ENCODE peak calls at places on chromosomes 11 and 22, in four cellular contexts. A is neural progenitor cell, O is progenitor cell of endocrine pancreas, C is GM10248. S is an unnamed sample.
A peak's percentile ranks its signal among the peaks of the same experiment; 100 is the strongest.

GRCh38 chr11:23233075-23233474 is 372.8 kb upstream of the CCDC179 start:
- DNase-seq in O (no peak), A (no peak), C (no peak), S (no peak)

GRCh38 chr11:69760319-69760718 is 14.8 kb downstream of the FGF4 start:
- DNase-seq in A (no peak), O (no peak), C (no peak), S (no peak)

GRCh38 chr11:126628790-126629621 is 273.5 kb downstream of the ST3GAL4 start:
- DNase-seq in C (no peak), A (no peak), O (no peak), S (no peak)

GRCh38 chr22:19075404-19075803 is 46.8 kb downstream of the DGCR2 start:
- DNase-seq in A (no peak), O (no peak), C (no peak), S (no peak)

GRCh38 chr22:40498454-40499186 is 128.2 kb downstream of the SGSM3 start:
- DNase-seq in O (no peak), C (no peak), A (no peak), S (peak; percentile 67)

GRCh38 chr11:64232182-64233018 is 2.0 kb upstream of the VEGFB start:
- DNase-seq in O (no peak), A (no peak), C (no peak), S (no peak)

GRCh38 chr11:119650251-119650650 is 78.7 kb downstream of the NECTIN1 start:
- DNase-seq in C (no peak), A (no peak), O (no peak), S (no peak)

GRCh38 chr11:82738116-82738515 is 4.5 kb upstream of the FAM181B start:
- DNase-seq in O (no peak), C (no peak), A (peak; percentile 64), S (no peak)

GRCh38 chr11:2072551-2073261 is 66.5 kb downstream of the IGF2 start:
- DNase-seq in A (no peak), O (no peak), C (peak; percentile 13), S (no peak)

GRCh38 chr11:64643927-64644326 is 52.9 kb downstream of the SLC22A12 start:
- DNase-seq in A (no peak), O (no peak), C (no peak), S (no peak)

GRCh38 chr11:850777-851762 is 8.4 kb downstream of the TSPAN4 start:
- DNase-seq in O (no peak), C (no peak), A (peak; percentile 77), S (no peak)

GRCh38 chr11:74487875-74488274 is 5.6 kb downstream of the LIPT2 start:
- DNase-seq in C (no peak), O (no peak), A (peak; percentile 21), S (peak; percentile 63)

GRCh38 chr11:12430912-12431311 is 53.5 kb downstream of the PARVA start:
- DNase-seq in A (no peak), O (no peak), C (no peak), S (peak; percentile 64)

GRCh38 chr11:120168960-120169681 is 31.2 kb upstream of the TRIM29 start:
- DNase-seq in A (peak; percentile 85), O (peak; percentile 69), C (peak; percentile 83), S (peak; percentile 68)

GRCh38 chr22:25650834-25651233 is 86.4 kb downstream of the GRK3 start:
- DNase-seq in A (no peak), O (no peak), C (peak; percentile 33), S (no peak)

GRCh38 chr11:75174348-75174747 is 23.4 kb downstream of the SLCO2B1 start:
- DNase-seq in O (no peak), A (no peak), C (no peak), S (no peak)

GRCh38 chr11:2746401-2747230 is 46.8 kb upstream of the KCNQ1OT1 start:
- DNase-seq in C (no peak), O (no peak), A (no peak), S (no peak)

GRCh38 chr11:100922116-100922515 is 207.5 kb downstream of the PGR start:
- DNase-seq in A (no peak), C (no peak), O (no peak), S (no peak)

DNA sequence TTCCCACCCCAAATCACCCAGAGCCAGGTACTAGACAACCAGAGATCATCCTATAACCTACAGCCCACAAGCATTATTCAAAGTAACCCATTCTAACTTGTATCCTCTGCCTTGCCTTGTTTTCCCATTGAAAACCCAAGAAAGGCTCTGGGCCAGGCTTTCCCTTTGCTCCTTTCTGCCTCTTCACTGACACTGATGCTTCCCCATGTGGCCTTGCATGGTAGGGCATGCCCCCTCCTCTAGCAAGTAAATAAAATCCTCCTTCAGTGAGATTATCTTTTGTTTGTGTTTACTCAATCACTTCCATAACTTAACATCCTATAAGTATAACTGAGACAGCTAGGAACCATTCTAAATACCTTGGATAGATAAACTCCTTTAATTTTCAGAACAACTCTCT is 65.6 kb upstream of the FAR1 start:
- DNase-seq in O (no peak), A (peak; percentile 8), C (no peak), S (no peak)
- TF ChIP-seq CTCF in O (peak; percentile 31), A (peak; percentile 35), C (no peak), S (no peak)

DNA sequence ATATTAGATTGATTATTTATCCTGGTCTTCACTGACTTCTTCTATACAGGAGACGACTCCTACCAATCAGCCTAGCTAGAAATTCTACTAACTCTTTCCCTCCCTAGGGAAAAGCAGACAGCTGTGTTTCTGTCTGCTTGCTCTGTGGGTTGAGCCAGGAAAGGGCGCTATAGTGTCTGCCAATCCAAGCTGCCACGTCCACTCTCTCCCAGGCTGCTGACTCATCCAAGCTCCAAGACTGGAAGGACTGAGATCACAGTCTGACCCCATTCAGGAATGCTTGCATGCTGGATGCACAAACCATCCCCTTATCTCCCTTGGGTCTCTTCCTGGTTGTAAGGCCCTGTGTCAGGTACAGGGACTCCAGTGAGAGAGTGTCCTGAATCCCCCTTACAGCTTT is 955.6 kb downstream of the OPCML start:
- DNase-seq in O (no peak), A (peak; percentile 24), C (no peak), S (no peak)
- TF ChIP-seq CTCF in O (no peak), A (no peak), C (no peak), S (no peak)

GRCh38 chr11:132300283-132300682 is 929.9 kb downstream of the NTM start:
- DNase-seq in O (no peak), C (no peak), A (peak; percentile 29), S (no peak)
- TF ChIP-seq CTCF in O (peak; percentile 55), C (peak; percentile 16), A (peak; percentile 54), S (no peak)

GRCh38 chr22:35752833-35753189 is 35.1 kb downstream of the APOL5 start:
- DNase-seq in A (no peak), C (no peak), O (no peak), S (no peak)

GRCh38 chr22:35749808-35750207 is 32.1 kb downstream of the APOL5 start:
- DNase-seq in O (no peak), A (no peak), C (peak; percentile 30), S (no peak)

GRCh38 chr22:35756722-35757121 is 39.0 kb downstream of the APOL5 start:
- DNase-seq in A (no peak), O (no peak), C (no peak), S (no peak)

GRCh38 chr22:35754761-35755160 is 37.1 kb downstream of the APOL5 start:
- DNase-seq in O (no peak), C (no peak), A (no peak), S (no peak)

DNA sequence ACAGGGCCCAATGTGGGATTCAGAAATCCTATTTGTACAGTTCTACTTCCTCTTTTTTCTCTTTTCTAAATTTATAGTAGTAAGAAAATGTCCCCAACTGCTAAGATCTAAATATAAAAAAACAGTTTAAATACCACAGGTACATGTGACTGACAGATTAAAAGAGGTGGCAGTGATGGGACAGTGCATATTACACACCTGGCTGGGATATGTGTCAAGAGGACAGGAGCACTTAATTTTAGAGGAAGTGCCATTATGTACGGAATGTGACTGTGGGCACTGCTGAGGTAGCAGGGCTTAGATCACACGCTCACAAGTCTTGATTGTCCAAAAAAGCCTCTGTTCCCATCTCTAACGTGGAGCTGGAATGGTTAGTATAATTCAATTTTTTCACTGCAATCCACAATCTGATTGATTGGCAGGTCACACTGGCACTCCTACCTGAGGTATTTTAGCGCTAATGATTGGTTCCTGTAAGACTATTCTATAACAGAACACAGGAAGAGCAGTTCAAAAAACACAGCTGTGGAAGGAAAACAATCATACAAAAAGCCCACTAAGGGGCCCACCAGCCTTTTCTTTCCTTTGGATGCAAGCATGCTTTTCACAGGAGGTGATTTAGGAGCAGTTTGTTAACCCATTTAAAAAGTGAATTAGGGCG is 34.6 kb downstream of the APOL5 start:
- DNase-seq in C (no peak), A (peak; percentile 65), O (no peak), S (no peak)
- TF ChIP-seq CTCF in C (no peak), A (no peak), O (no peak), S (no peak)

GRCh38 chr22:37636186-37636948 is 3.1 kb upstream of the SH3BP1 start:
- DNase-seq in O (no peak), A (no peak), C (no peak), S (no peak)
- TF ChIP-seq CTCF in O (no peak), A (peak; percentile 23), C (no peak), S (no peak)

GRCh38 chr11:27876209-27876775 is 176.0 kb upstream of the BDNF start:
- DNase-seq in A (no peak), C (no peak), O (no peak), S (no peak)

GRCh38 chr11:27875480-27876208 is 175.4 kb upstream of the BDNF start:
- DNase-seq in A (no peak), C (no peak), O (no peak), S (no peak)

GRCh38 chr11:27874998-27875397 is 174.7 kb upstream of the BDNF start:
- DNase-seq in O (no peak), C (no peak), A (no peak), S (no peak)

GRCh38 chr11:27870985-27871485 is 170.8 kb upstream of the BDNF start:
- DNase-seq in O (no peak), A (no peak), C (no peak), S (no peak)

DNA sequence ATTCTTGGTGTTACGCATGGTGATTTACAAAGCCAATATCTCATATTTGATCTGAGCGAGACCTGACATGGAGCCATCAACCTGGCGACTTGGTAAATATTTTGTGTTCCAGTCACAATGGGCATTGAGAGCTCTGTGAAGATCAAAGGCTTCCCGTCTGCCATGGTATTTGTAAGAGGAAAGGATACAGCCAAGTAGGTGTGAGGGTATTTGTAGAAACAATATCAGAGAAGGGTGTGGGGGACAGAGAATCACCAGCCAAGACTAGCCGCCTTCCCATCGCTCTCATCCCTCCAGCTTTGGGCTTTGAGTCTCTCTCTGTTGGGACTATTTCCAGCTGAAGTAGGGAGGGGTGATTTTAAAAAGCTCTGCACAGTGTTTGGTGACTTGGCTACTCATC is 173.4 kb upstream of the BDNF start:
- DNase-seq in C (no peak), A (no peak), O (no peak), S (no peak)
- TF ChIP-seq CTCF in C (no peak), A (no peak), O (no peak), S (no peak)